ENCODE peak calls at places on chromosome 20, in ten cellular contexts. H is heart right ventricle; T is LoVo; S is NCI-H69; I is NCI-H1092; W is astrocyte; B is AML-193; E is activated CD4-positive, alpha-beta T cell treated with anti-CD3 and anti-CD28 coated beads, Interleukin-2, amount 50 U/mL, for 48 hours; A is mucosa of gallbladder; X is GM18507. R is an unnamed sample.

GRCh38 chr20:38260025-38260377 is 534 bp downstream of the KIAA1755 start:
- DNase-seq in H (no peak), T (no peak), S (no peak), I (no peak), W (peak), B (no peak), E (no peak), A (no peak), X (no peak), R (no peak)

GRCh38 chr20:32251470-32251869 is 26.0 kb upstream of the KIF3B start:
- DNase-seq in H (no peak), T (no peak), S (peak), I (no peak), W (no peak), B (no peak), E (peak), A (no peak), X (no peak), R (no peak)

GRCh38 chr20:57586370-57586793 is 25.5 kb downstream of the PCK1 start:
- DNase-seq in H (no peak), T (no peak), S (no peak), I (no peak), W (no peak), B (no peak), E (no peak), A (peak), X (no peak), R (no peak)

GRCh38 chr20:57663241-57663640 is 43.0 kb upstream of the ZBP1 start:
- DNase-seq in H (no peak), T (no peak), S (no peak), I (no peak), W (no peak), B (no peak), E (no peak), A (no peak), X (no peak), R (no peak)

GRCh38 chr20:38346741-38347140 is 459 bp downstream of the LBP start:
- DNase-seq in H (no peak), T (no peak), S (no peak), I (no peak), W (no peak), B (no peak), E (no peak), A (no peak), X (no peak), R (no peak)

GRCh38 chr20:25565578-25566157 is 19.7 kb downstream of the NINL start:
- DNase-seq in H (no peak), T (no peak), S (no peak), I (no peak), W (no peak), B (no peak), E (no peak), A (no peak), X (no peak), R (no peak)

GRCh38 chr20:25372584-25373336 is 17.9 kb downstream of the ABHD12 start:
- DNase-seq in H (no peak), T (no peak), S (no peak), I (no peak), W (peak), B (no peak), E (peak), A (no peak), X (no peak), R (peak)

GRCh38 chr20:35171753-35172433 is at the start of gene PROCR:
- DNase-seq in H (peak), T (peak), S (peak), I (no peak), W (peak), B (peak), E (peak), A (peak), X (no peak), R (peak)

GRCh38 chr20:64253443-64253842 is 2.1 kb upstream of the PCMTD2 start:
- DNase-seq in H (no peak), T (no peak), S (no peak), I (no peak), W (no peak), B (no peak), E (no peak), A (no peak), X (no peak), R (no peak)

GRCh38 chr20:32465092-32465900 is 107.2 kb downstream of the ASXL1 start:
- DNase-seq in H (peak), T (no peak), S (no peak), I (no peak), W (peak), B (no peak), E (no peak), A (peak), X (no peak), R (peak)

GRCh38 chr20:62805711-62806382 is 1.2 kb downstream of the OGFR start:
- DNase-seq in H (no peak), T (no peak), S (no peak), I (no peak), W (no peak), B (peak), E (no peak), A (no peak), X (no peak), R (peak)

GRCh38 chr20:46631874-46632446 is 19.3 kb downstream of the SLC13A3 start:
- DNase-seq in H (no peak), T (no peak), S (no peak), I (no peak), W (no peak), B (no peak), E (no peak), A (no peak), X (no peak), R (no peak)

GRCh38 chr20:45445805-45446562 is 23.6 kb upstream of the WFDC2 start:
- DNase-seq in H (no peak), T (peak), S (peak), I (no peak), W (no peak), B (peak), E (peak), A (no peak), X (no peak), R (peak)

GRCh38 chr20:44805991-44806729 is 4.2 kb downstream of the RIMS4 start:
- DNase-seq in H (no peak), T (no peak), S (peak), I (peak), W (peak), B (no peak), E (no peak), A (peak), X (no peak), R (peak)

GRCh38 chr20:51772236-51772635 is 4.0 kb upstream of the ATP9A start:
- DNase-seq in H (no peak), T (no peak), S (no peak), I (no peak), W (no peak), B (no peak), E (no peak), A (no peak), X (no peak), R (no peak)

GRCh38 chr20:62464080-62464770 is 11.6 kb downstream of the GATA5 start:
- DNase-seq in H (no peak), T (no peak), S (no peak), I (no peak), W (no peak), B (no peak), E (no peak), A (no peak), X (no peak), R (no peak)

GRCh38 chr20:5885866-5886265 is 64.5 kb downstream of the TRMT6 start:
- DNase-seq in H (no peak), T (peak), S (no peak), I (no peak), W (no peak), B (no peak), E (no peak), A (no peak), X (no peak), R (no peak)

GRCh38 chr20:38685853-38686473 is 38.3 kb upstream of the SLC32A1 start:
- DNase-seq in H (peak), T (peak), S (peak), I (no peak), W (peak), B (peak), E (peak), A (peak), X (no peak), R (peak)

GRCh38 chr20:48538058-48538825 is 289.6 kb downstream of the PREX1 start:
- DNase-seq in H (no peak), T (peak), S (no peak), I (no peak), W (peak), B (no peak), E (no peak), A (peak), X (no peak), R (no peak)

GRCh38 chr20:7703436-7703835 is 236.8 kb downstream of the HAO1 start:
- DNase-seq in H (no peak), T (no peak), S (peak), I (peak), W (no peak), B (no peak), E (no peak), A (no peak), X (no peak), R (no peak)

GRCh38 chr20:10177326-10177725 is 41.3 kb upstream of the SNAP25 start:
- DNase-seq in H (no peak), T (no peak), S (peak), I (no peak), W (peak), B (no peak), E (no peak), A (no peak), X (no peak), R (no peak)

GRCh38 chr20:11492391-11492790 is 425.3 kb upstream of the BTBD3 start:
- DNase-seq in H (no peak), T (no peak), S (no peak), I (no peak), W (no peak), B (no peak), E (no peak), A (no peak), X (no peak), R (no peak)

GRCh38 chr20:36231331-36231730 is 4.9 kb upstream of the AAR2 start:
- DNase-seq in H (no peak), T (no peak), S (no peak), I (no peak), W (no peak), B (no peak), E (no peak), A (no peak), X (no peak), R (no peak)

GRCh38 chr20:6668546-6668945 is 98.9 kb upstream of the BMP2 start:
- DNase-seq in H (no peak), T (no peak), S (no peak), I (no peak), W (no peak), B (no peak), E (no peak), A (no peak), X (no peak), R (no peak)

GRCh38 chr20:61822396-61822795 is 243.3 kb downstream of the TAF4 start:
- DNase-seq in H (no peak), T (no peak), S (no peak), I (no peak), W (no peak), B (no peak), E (no peak), A (no peak), X (no peak), R (no peak)

GRCh38 chr20:49594143-49594928 is 26.4 kb upstream of the PTGIS start:
- DNase-seq in H (peak), T (no peak), S (no peak), I (no peak), W (peak), B (no peak), E (peak), A (peak), X (no peak), R (peak)